ENCODE peak calls at places on chromosomes 7 and 10, in four cellular contexts. One of them, this sample, is unnamed.

GRCh38 chr7:64098-64521 is 128.3 kb upstream of the FAM20C start:
- DNase-seq in NT2/D1: peak
- DNase-seq in HEK293T: peak
- DNase-seq in H1: no peak
- DNase-seq in this sample: no peak

GRCh38 chr10:61750943-61751471 is 88.3 kb downstream of the CABCOCO1 start:
- DNase-seq in NT2/D1: peak
- DNase-seq in HEK293T: peak
- DNase-seq in H1: peak
- DNase-seq in this sample: peak

GRCh38 chr10:60280475-60280874 is 109.2 kb downstream of the ANK3 start:
- DNase-seq in NT2/D1: no peak
- DNase-seq in HEK293T: no peak
- DNase-seq in H1: no peak
- DNase-seq in this sample: no peak

GRCh38 chr7:39589323-39590111 is 23.3 kb downstream of the YAE1 start:
- DNase-seq in NT2/D1: peak
- DNase-seq in HEK293T: peak
- DNase-seq in H1: no peak
- DNase-seq in this sample: peak

GRCh38 chr7:101733713-101734475 is 83.5 kb upstream of the CUX1 start:
- DNase-seq in NT2/D1: peak
- DNase-seq in HEK293T: no peak
- DNase-seq in H1: peak
- DNase-seq in this sample: no peak

GRCh38 chr7:136018104-136018503 is 40.9 kb upstream of the MTPN start:
- DNase-seq in NT2/D1: no peak
- DNase-seq in HEK293T: no peak
- DNase-seq in H1: no peak
- DNase-seq in this sample: no peak

GRCh38 chr7:31382722-31383121 is 42.2 kb upstream of the NEUROD6 start:
- DNase-seq in NT2/D1: no peak
- DNase-seq in HEK293T: no peak
- DNase-seq in H1: no peak
- DNase-seq in this sample: no peak

GRCh38 chr7:35762781-35763180 is 38.1 kb upstream of the SEPTIN7 start:
- DNase-seq in NT2/D1: no peak
- DNase-seq in HEK293T: no peak
- DNase-seq in H1: no peak
- DNase-seq in this sample: no peak

GRCh38 chr7:81333004-81333403 is 414.2 kb upstream of the SEMA3C start:
- DNase-seq in NT2/D1: no peak
- DNase-seq in HEK293T: no peak
- DNase-seq in H1: no peak
- DNase-seq in this sample: no peak

GRCh38 chr7:44729949-44730590 is 18.6 kb upstream of the ZMIZ2 start:
- DNase-seq in NT2/D1: no peak
- DNase-seq in HEK293T: no peak
- DNase-seq in H1: no peak
- DNase-seq in this sample: no peak

GRCh38 chr7:154910125-154910524 is 92.8 kb downstream of the PAXIP1 start:
- DNase-seq in NT2/D1: no peak
- DNase-seq in HEK293T: no peak
- DNase-seq in H1: no peak
- DNase-seq in this sample: no peak

DNA sequence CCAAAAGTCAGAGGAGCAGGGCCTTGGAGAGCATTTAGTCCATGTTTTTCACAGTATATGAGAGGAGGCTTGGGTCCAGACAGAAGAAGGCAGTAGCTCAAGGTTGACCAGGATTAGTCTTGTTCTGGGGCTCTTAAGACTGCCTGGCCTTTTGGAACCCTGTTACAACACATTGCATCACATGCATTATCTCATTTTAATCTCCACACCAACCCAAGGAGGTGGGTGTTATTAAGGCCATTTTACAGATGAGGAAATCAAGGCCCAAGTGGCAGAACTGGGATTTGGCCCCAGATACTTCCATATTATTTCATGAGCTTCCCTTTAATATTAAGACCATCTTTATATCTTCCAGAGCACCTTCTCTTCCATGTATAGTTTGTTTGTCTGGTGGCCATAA is 38.8 kb downstream of the RPS24 start:
- DNase-seq in NT2/D1: no peak
- DNase-seq in HEK293T: no peak
- DNase-seq in H1: no peak
- DNase-seq in this sample: no peak
- TF ChIP-seq SUZ12 in NT2/D1: no peak
- TF ChIP-seq SUZ12 in HEK293T: no peak
- TF ChIP-seq SUZ12 in H1: no peak
- TF ChIP-seq SUZ12 in this sample: no peak

GRCh38 chr10:130353928-130354327 is 217.7 kb downstream of the GLRX3 start:
- DNase-seq in NT2/D1: no peak
- DNase-seq in HEK293T: no peak
- DNase-seq in H1: no peak
- DNase-seq in this sample: no peak
- TF ChIP-seq SUZ12 in NT2/D1: no peak
- TF ChIP-seq SUZ12 in HEK293T: no peak
- TF ChIP-seq SUZ12 in H1: no peak
- TF ChIP-seq SUZ12 in this sample: no peak

GRCh38 chr7:141072548-141073172 is 1.2 kb upstream of the TMEM178B start:
- DNase-seq in NT2/D1: no peak
- DNase-seq in HEK293T: peak
- DNase-seq in H1: peak
- DNase-seq in this sample: no peak
- TF ChIP-seq SUZ12 in NT2/D1: no peak
- TF ChIP-seq SUZ12 in HEK293T: no peak
- TF ChIP-seq SUZ12 in H1: peak
- TF ChIP-seq SUZ12 in this sample: peak

GRCh38 chr7:2757904-2758672 is 70.1 kb downstream of the AMZ1 start:
- DNase-seq in NT2/D1: peak
- DNase-seq in HEK293T: peak
- DNase-seq in H1: no peak
- DNase-seq in this sample: peak
- TF ChIP-seq SUZ12 in NT2/D1: no peak
- TF ChIP-seq SUZ12 in HEK293T: no peak
- TF ChIP-seq SUZ12 in H1: no peak
- TF ChIP-seq SUZ12 in this sample: no peak

This sample was measured in GM12878.